ENCODE peak calls at places on chromosomes 2 and 18, in nine cellular contexts. Z, U, W, Q, S, V, G, D and J are unnamed samples. For H3K36me3, the result is how much of the 10 kb centered on the place peaks cover.

GRCh38 chr18:58427321-58427720 is 201.6 kb downstream of the ALPK2 start:
- DNase-seq in S (no peak), Z (no peak), U (no peak), G (no peak), V (no peak), Q (no peak), D (no peak), W (no peak), J (no peak)

GRCh38 chr2:18546586-18546985 is 13.9 kb downstream of the RDH14 start:
- DNase-seq in S (no peak), U (no peak), V (no peak), Z (peak), G (no peak), W (no peak), Q (no peak), D (no peak), J (no peak)

GRCh38 chr2:23541453-23542334 is 156.7 kb downstream of the KLHL29 start:
- DNase-seq in G (no peak), Z (no peak), W (no peak), S (no peak), U (no peak), V (no peak), Q (peak), D (no peak), J (peak)

GRCh38 chr18:33264566-33264965 is 176.0 kb downstream of the CCDC178 start:
- DNase-seq in G (no peak), W (no peak), Z (no peak), S (no peak), Q (no peak), D (no peak), U (no peak), V (no peak), J (no peak)

GRCh38 chr2:134586289-134586980 is 132.4 kb downstream of the TMEM163 start:
- DNase-seq in D (no peak), U (no peak), Z (no peak), S (no peak), G (no peak), V (no peak), Q (no peak), W (no peak), J (no peak)

GRCh38 chr2:37026050-37026449 is 58.1 kb downstream of the HEATR5B start:
- DNase-seq in Q (no peak), G (no peak), U (no peak), S (no peak), V (no peak), W (no peak), D (no peak), Z (no peak), J (no peak)

GRCh38 chr2:101185656-101186055 is 34.5 kb upstream of the TBC1D8 start:
- DNase-seq in W (no peak), Z (no peak), D (no peak), U (no peak), S (no peak), Q (no peak), G (no peak), V (no peak), J (no peak)

GRCh38 chr2:88720399-88720798 is 28.9 kb downstream of the RPIA start:
- DNase-seq in D (no peak), U (no peak), W (no peak), Q (no peak), S (no peak), V (no peak), G (no peak), Z (no peak), J (no peak)

GRCh38 chr2:740446-741293 is 63.5 kb upstream of the TMEM18 start:
- DNase-seq in Q (peak), U (no peak), W (peak), G (peak), S (peak), V (peak), D (peak), Z (peak), J (peak)

GRCh38 chr2:209663666-209664065 is 108.0 kb upstream of the UNC80 start:
- DNase-seq in V (no peak), G (no peak), Z (no peak), W (no peak), Q (no peak), S (no peak), D (no peak), U (no peak), J (no peak)

GRCh38 chr2:178414266-178415247 is 36.4 kb downstream of the PRKRA start:
- DNase-seq in D (peak), G (peak), Z (peak), V (peak), W (peak), U (peak), Q (peak), S (peak), J (peak)
- TF ChIP-seq POLR2A in D (no peak), G (no peak), Z (no peak), V (peak), W (no peak), U (peak), Q (peak), S (no peak), J (peak)

DNA sequence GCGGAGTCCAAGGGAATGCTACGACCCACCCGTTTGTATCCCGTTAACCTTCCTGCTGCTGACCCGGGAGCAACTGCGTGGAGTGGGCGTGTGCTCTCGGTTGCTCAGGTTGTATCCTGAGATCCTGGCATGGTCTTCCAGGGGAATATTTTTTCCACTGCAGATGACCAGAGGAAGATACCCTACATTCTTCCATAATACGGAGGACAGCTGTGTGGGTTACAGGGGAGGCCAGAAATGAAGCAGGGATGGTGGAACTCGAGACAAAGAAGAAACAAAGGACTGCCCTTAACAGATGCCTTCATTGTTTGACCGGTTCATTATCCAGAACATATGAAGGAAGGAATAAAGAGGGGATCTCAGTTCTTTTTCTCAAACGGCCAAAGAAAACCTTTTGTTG is 39.8 kb upstream of the CAB39 start:
- DNase-seq in D (no peak), Z (no peak), G (no peak), W (no peak), S (no peak), V (no peak), U (no peak), Q (no peak), J (no peak)
- TF ChIP-seq CTCF in D (no peak), Z (no peak), G (no peak), W (no peak), S (no peak), V (no peak), U (no peak), Q (no peak), J (no peak)

GRCh38 chr2:150478206-150478974 is 9.1 kb downstream of the RND3 start:
- DNase-seq in V (no peak), Z (peak), G (no peak), U (no peak), D (peak), Q (no peak), W (no peak), S (no peak), J (no peak)
- H3K36me3 ChIP-seq in V (under half), Z (under half), G (under half), U (under half), D (under half), Q (under half), W (under half), S (under half), J (under half)

DNA sequence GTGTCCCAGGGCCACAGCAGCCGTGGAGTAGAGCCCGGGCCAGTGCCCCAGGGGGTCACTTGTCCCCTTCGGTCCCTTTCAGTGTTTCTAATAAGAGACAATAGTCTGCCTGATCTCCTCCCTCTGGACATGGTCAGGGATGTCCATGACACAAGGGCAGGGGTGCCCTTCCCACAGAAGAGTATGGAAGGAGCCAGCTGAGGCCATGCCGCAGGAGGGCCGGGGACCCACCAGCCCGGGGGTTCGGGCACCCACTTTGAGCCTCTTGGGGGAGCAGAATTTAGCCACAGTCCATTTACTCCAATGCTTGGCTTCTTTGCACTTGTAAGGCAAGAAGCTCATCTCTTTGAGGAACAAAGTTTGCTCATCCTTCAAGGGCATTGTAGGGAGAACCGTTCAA is 88.7 kb upstream of the ATG16L1 start:
- DNase-seq in D (no peak), S (no peak), U (no peak), Z (no peak), G (no peak), W (no peak), V (no peak), Q (no peak), J (no peak)
- TF ChIP-seq POLR2A in D (no peak), S (no peak), U (no peak), Z (no peak), G (no peak), W (no peak), V (no peak), Q (no peak), J (no peak)

GRCh38 chr2:197294260-197294659 is 16.3 kb downstream of the ANKRD44 start:
- DNase-seq in S (no peak), D (no peak), W (no peak), G (no peak), V (no peak), U (no peak), Q (no peak), Z (no peak), J (no peak)

GRCh38 chr2:197297262-197297661 is 13.3 kb downstream of the ANKRD44 start:
- DNase-seq in Z (no peak), V (no peak), G (no peak), S (no peak), Q (no peak), U (no peak), D (no peak), W (no peak), J (no peak)

GRCh38 chr2:197296861-197297260 is 13.7 kb downstream of the ANKRD44 start:
- DNase-seq in V (no peak), U (no peak), D (no peak), S (no peak), G (no peak), Z (no peak), Q (no peak), W (no peak), J (no peak)

GRCh38 chr2:197292614-197293013 is 18.0 kb downstream of the ANKRD44 start:
- DNase-seq in V (no peak), U (no peak), W (no peak), D (no peak), Z (no peak), Q (no peak), S (no peak), G (no peak), J (no peak)

DNA sequence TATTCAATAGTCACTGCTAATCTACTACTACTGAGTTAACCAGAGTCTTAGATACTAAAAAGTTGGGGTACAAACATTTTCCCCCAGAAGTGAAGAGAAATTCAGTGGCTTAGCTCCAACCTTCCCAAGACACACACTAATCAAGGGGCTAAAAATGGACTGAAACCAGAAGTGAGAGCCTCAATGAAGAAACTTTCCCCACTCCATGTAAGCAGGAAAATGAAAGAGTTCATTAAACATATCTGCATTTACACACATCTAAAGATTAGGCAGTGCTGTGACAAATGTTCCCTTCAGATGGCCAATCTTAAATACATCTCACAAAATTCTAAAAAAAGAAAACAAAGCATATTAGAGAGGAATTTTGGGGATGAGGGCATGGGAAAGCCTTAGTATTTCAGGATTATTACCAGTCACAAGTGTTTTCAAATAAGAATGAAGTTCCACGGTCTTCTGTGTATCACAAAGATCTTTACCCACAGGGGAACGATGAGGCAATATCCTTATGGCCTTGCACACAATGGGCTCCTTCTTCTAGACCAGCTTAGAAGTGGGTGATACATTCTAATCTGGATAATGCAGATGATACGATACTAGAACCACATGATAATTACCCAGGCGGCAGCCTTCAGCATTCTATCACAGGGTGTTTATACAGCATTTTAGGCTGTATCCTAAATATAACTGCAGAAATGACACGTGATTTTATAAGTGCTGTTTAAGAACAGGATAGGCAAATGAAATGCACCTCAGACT is 17.1 kb downstream of the ANKRD44 start:
- DNase-seq in D (no peak), Z (no peak), W (no peak), U (no peak), S (no peak), Q (no peak), G (no peak), V (no peak), J (no peak)
- TF ChIP-seq CTCF in D (no peak), Z (no peak), W (no peak), U (no peak), S (no peak), Q (no peak), G (no peak), V (no peak), J (no peak)

GRCh38 chr2:63870679-63871078 is 29.0 kb downstream of the UGP2 start:
- DNase-seq in Z (no peak), G (no peak), D (no peak), V (no peak), U (no peak), S (no peak), W (no peak), Q (no peak), J (no peak)
- H3K36me3 ChIP-seq in Z (under half), G (under half), D (under half), V (under half), U (under half), S (under half), W (under half), Q (under half), J (under half)

DNA sequence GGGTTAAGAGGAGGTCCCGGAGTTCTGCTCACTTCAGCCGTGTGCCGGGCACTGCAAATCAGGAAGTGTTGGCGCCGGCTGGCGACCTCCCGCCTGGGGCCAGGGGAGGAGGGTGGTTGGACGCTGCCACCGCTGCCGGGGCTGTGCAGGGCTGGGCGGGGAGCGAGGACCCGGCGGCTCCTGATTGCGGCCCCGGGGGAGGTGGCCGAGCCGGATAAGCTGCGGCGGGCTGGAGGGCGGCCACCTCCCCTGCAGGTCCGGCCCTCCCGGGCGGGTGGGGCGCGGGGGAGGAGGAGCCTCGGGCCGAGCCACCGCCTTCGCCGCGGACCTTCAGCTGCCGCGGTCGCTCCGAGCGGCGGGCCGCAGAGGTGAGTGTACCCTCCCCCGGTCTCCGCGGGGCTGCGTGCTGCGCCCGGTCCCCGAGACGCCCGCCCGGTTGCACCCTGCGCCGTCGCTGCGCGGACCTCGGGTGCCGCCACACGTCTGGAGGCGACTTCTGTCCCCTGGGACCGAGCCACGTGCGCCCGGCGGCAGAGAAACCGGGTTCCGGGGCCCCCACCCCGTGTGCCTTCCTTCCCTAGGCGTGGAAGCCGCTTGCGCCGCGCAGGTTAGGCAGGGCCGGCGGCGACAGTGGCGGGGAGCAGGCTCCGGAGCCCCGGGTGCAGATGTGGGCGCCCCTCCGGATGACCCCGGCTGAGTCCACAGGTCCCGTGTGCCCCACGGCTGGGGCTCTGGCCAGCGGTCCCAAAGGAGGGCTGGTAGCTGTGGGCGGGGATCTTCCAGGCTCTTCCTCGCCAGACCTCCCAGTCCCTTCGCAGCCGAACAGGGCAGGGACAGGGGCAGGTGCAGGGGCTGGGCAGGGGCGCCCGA is at the start of gene STEAP3:
- DNase-seq in Z (peak), D (peak), V (peak), S (peak), Q (peak), W (peak), U (no peak), G (peak), J (peak)
- TF ChIP-seq POLR2A in Z (no peak), D (no peak), V (peak), S (no peak), Q (no peak), W (no peak), U (peak), G (no peak), J (peak)

DNA sequence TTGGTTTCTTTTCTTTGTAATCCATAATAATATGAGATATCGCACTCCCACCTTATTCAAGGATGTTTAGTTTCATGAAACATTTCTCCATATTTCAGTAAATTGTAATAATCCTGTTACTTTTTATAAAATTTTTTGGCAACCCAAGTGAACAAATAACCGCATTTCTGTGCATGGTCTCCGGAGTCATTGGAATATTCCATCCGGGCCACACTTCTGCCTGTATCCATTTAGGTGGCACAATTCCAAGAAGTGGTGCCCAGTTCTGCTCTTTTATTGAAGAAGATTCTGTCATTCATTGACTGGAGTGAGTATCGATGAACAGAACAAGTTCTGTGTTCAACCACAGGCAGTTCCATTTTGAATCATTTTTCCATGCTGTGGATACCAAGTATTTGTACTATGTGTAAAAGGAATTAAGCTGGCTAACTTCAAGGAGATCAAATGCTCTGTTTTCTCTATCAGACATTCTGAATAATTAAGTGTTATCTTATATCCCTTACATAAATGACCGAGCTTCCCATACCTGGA is 26.6 kb upstream of the ICOS start:
- DNase-seq in V (no peak), Z (no peak), G (no peak), Q (no peak), D (no peak), S (no peak), W (no peak), U (no peak), J (no peak)
- TF ChIP-seq CTCF in V (no peak), Z (no peak), G (no peak), Q (no peak), D (no peak), S (no peak), W (no peak), U (no peak), J (no peak)

DNA sequence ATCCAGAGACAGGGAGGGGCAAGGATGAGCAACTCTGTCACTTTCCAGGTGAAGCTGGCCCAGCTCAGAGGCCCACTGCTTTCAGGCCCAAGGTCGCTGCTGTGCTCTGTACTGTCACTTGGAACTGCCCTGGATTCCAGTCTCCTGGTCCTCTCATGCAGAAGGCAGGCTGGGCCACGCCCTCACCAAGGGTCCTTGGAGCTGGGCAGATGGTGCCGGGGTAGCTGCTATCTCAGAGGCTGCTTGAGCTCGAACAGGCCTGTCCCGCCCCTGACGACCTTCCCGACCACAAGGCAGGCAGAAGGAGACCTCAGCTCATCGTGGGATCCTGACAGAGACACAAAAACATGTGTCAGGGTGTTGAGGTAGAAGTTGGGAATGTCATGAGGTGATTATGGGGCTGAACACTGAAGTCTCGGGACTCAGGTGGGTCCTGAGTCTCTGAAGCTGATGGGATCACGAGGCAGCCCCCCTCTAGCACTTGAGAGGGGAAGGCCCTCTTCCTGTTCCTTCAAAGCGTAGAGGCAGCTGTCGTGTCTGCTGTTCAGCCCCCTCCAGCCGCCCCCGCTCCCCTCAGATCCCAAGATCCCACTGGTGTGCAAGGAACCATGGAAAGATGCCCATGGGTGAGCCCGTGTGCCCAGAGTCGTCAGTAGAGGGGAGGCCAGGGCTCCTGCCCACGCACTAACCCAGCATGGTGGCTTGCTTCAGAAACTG is 78.3 kb downstream of the POLR1A start:
- DNase-seq in G (peak), W (no peak), S (no peak), U (no peak), Z (no peak), V (no peak), Q (no peak), D (no peak), J (no peak)
- H3K36me3 ChIP-seq in G (half or more), W (under half), S (half or more), U (under half), Z (half or more), V (half or more), Q (under half), D (under half), J (under half)

GRCh38 chr18:22065311-22065710 is 104.1 kb upstream of the GATA6 start:
- DNase-seq in W (no peak), V (peak), D (no peak), G (no peak), Q (no peak), Z (no peak), U (no peak), S (no peak), J (no peak)
- TF ChIP-seq POLR2A in W (no peak), V (no peak), D (no peak), G (no peak), Q (no peak), Z (no peak), U (no peak), S (no peak), J (no peak)